ENCODE peak calls at places on chromosomes 6 and 20, in seven cellular contexts. B, T, S, R, M, Q and U are unnamed samples.

GRCh38 chr20:46831633-46832011 is 63.0 kb upstream of the EYA2 start:
- DNase-seq in M (no peak), Q (no peak), S (peak), R (no peak), T (no peak), B (no peak), U (no peak)

GRCh38 chr6:112384511-112384910 is 37.4 kb downstream of the RFPL4B start:
- DNase-seq in Q (no peak), B (no peak), T (no peak), R (no peak), S (no peak), M (no peak), U (no peak)

GRCh38 chr20:62238569-62239277 is 402 bp downstream of the OSBPL2 start:
- DNase-seq in S (peak), R (no peak), Q (no peak), M (peak), B (peak), T (no peak), U (no peak)

GRCh38 chr6:38176797-38177751 is 357.5 kb downstream of the ZFAND3 start:
- DNase-seq in B (no peak), Q (no peak), T (no peak), S (no peak), R (no peak), M (no peak), U (no peak)

GRCh38 chr6:135667694-135668455 is 170.3 kb upstream of the AHI1 start:
- DNase-seq in M (peak), S (no peak), B (no peak), Q (peak), R (no peak), T (peak), U (peak)

GRCh38 chr6:27130668-27131428 is 116.7 kb upstream of the PRSS16 start:
- DNase-seq in Q (no peak), S (peak), M (no peak), B (no peak), R (no peak), T (no peak), U (no peak)

GRCh38 chr20:31803552-31804291 is 15.4 kb upstream of the MYLK2 start:
- DNase-seq in B (no peak), R (peak), S (no peak), M (no peak), T (no peak), Q (no peak), U (no peak)

GRCh38 chr6:150334790-150335783 is 33.7 kb upstream of the IYD start:
- DNase-seq in S (peak), Q (peak), M (peak), T (peak), R (peak), B (no peak), U (peak)

GRCh38 chr6:139553916-139554315 is 179.5 kb upstream of the CITED2 start:
- DNase-seq in S (no peak), M (no peak), B (no peak), Q (no peak), T (no peak), R (no peak), U (no peak)

GRCh38 chr6:102798631-102799030 is 1405.1 kb downstream of the GRIK2 start:
- DNase-seq in R (no peak), S (no peak), T (peak), M (no peak), Q (no peak), B (no peak), U (no peak)

GRCh38 chr6:72560721-72561593 is 60.9 kb upstream of the KCNQ5 start:
- DNase-seq in M (peak), Q (no peak), R (peak), T (no peak), B (no peak), S (no peak), U (peak)
- TF ChIP-seq CTCF in M (peak), Q (peak), R (peak), T (no peak), B (no peak), S (peak), U (peak)

GRCh38 chr20:5128886-5129285 is 2.1 kb downstream of the CDS2 start:
- DNase-seq in T (no peak), M (no peak), S (no peak), Q (no peak), B (no peak), R (no peak), U (no peak)
- H3K4me3 ChIP-seq in T (no peak), M (no peak), S (peak), Q (no peak), B (no peak), R (no peak), U (no peak)

DNA sequence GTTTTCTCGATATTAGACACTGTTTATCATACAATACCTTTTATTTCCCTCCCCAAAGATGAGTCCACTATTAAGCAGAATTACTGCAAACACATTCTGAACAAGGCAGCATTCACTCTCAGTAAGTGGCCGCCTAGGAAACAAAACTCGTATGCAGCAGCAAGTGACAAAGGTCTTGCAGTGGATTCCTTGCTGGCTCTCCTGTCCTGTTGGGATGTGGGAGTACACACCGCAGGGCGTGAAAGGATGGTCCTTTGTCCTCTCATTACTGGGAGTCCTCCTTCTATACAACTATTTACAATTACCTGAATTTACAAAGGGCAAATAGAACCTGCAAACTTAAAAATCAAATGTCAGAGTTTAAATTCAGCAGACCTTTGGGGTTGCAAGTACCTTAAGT is 16.1 kb downstream of the CTCFL start:
- DNase-seq in Q (no peak), S (no peak), R (no peak), T (no peak), B (no peak), M (no peak), U (no peak)
- TF ChIP-seq CTCF in Q (no peak), S (no peak), R (no peak), T (no peak), B (no peak), M (no peak), U (no peak)

GRCh38 chr6:125749112-125749863 is at the start of gene HEY2:
- DNase-seq in T (peak), S (peak), B (peak), Q (peak), R (peak), M (peak), U (peak)
- H3K4me3 ChIP-seq in T (peak), S (peak), B (peak), Q (peak), R (peak), M (peak), U (peak)

GRCh38 chr20:35342154-35342769 is 50.0 kb upstream of the FAM83C start:
- DNase-seq in B (no peak), S (no peak), R (no peak), T (no peak), Q (peak), M (peak), U (peak)
- TF ChIP-seq CTCF in B (no peak), S (no peak), R (peak), T (no peak), Q (peak), M (peak), U (peak)

GRCh38 chr20:19976595-19977372 is 40.4 kb upstream of the NAA20 start:
- DNase-seq in R (no peak), T (peak), Q (peak), M (peak), S (no peak), B (no peak), U (peak)
- H3K4me3 ChIP-seq in R (peak), T (peak), Q (peak), M (peak), S (no peak), B (no peak), U (peak)

GRCh38 chr6:161268526-161269210 is 5.2 kb downstream of the AGPAT4 start:
- DNase-seq in T (no peak), R (no peak), Q (no peak), M (no peak), S (no peak), B (no peak), U (no peak)
- TF ChIP-seq CTCF in T (no peak), R (no peak), Q (no peak), M (no peak), S (no peak), B (no peak), U (no peak)

DNA sequence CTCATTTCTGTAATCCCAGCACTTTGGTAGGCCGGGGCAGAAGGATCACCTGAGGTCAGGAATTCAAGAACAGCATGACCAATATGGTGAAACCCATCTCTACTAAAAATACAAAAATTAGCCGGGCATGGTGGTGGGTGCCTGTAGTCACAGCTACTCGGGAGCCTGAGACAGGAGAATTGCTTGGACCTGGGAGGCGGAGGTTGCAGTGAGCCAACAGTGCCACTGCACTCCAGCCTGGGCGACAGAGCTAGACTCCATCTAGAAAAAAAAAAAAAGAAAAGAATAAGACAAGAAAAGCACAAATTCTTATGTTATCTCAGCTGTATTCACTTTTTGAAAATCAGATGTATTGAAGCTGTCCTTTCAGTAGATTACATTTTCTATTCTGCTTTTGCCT is 289.4 kb downstream of the GRIK2 start:
- DNase-seq in R (no peak), B (no peak), S (no peak), Q (no peak), T (no peak), M (no peak), U (no peak)
- H3K4me3 ChIP-seq in R (no peak), B (no peak), S (no peak), Q (no peak), T (no peak), M (no peak), U (no peak)

DNA sequence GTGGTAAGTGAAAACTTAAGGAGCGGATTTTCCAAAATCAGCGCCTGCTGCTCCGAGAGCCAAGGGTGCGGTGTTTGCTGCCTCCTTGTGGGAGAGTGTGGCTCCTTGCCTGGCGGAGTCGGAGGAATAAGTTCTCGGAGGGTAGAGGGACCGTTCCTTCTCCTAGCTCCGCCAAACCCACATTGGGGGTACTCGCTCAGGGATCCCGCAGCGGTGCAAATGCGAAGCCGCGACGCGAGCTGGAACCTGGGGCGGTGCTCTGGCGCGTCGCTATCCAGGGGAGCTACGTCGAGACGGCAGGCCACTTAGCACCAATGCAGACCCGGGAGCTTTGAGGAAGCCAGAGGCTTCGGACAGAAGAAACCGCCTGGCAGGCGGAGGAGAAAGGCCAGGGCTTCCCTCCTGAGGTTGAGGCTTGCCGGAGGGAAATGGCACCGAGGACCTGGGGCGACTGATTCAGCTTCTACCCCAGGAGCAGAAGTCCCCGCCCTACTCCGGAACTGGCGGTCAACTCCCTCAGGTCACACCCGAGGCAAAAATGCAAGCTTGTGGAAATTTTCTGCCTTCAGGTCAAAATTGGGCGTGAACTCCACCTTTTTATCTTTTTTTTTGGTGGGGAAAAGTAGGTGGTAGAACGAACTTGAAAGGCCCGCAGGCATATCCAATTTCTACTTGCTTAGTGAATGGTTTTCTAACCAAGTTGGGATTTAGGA is 5.7 kb upstream of the DDX43 start:
- DNase-seq in Q (peak), R (peak), B (peak), T (peak), S (peak), M (peak), U (peak)
- TF ChIP-seq CTCF in Q (peak), R (peak), B (peak), T (peak), S (peak), M (peak), U (peak)

DNA sequence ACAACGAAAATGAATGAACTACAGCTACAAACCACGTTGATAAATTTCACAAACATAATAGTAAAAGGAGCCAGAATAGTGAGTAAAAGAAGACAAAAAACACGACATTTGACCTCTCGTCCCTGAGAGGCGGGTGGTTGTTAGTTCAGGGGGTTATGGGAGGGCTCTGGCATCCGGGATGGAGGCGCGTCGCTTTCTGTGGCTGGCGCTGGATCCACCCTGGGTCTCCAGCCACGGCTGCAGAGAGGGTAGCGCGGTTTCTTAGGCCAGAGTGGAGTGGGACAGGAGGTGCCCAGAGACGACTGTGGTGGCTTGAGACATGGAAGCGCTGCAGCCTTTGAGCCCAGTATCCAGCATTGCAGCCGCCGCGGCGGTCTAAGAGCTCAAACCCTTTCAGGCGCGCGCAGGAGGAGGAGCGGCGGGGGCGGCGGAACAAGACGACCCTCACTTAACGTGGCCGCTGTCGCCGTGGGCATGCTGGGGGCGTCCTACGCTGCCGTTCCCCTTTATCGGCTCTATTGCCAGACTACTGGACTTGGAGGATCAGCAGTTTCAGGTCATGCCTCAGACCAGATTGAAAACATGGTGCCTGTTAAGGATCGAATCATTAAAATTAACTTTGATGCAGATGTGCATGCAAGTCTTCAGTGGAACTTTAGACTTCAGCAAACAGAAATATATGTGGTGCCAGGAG is 3.7 kb upstream of the ZSCAN23 start:
- DNase-seq in T (no peak), R (peak), Q (peak), M (peak), B (no peak), S (no peak), U (peak)
- H3K4me3 ChIP-seq in T (peak), R (peak), Q (peak), M (peak), B (no peak), S (peak), U (peak)